ENCODE peak calls at places on chromosomes 3 and 15, in four cellular contexts. V is pancreas, L is fibroblast of lung, S is H9. X is an unnamed sample.

GRCh38 chr3:183824761-183825379 is 507 bp downstream of the MAP6D1 start:
- DNase-seq in V (peak), L (no peak), S (peak), X (peak)

GRCh38 chr15:93107646-93108045 is 18.6 kb upstream of the RGMA start:
- DNase-seq in V (no peak), L (no peak), S (no peak), X (no peak)

GRCh38 chr3:150054635-150055034 is 83.9 kb upstream of the PFN2 start:
- DNase-seq in V (no peak), L (no peak), S (no peak), X (no peak)

GRCh38 chr3:185733980-185734724 is 90.7 kb downstream of the IGF2BP2 start:
- DNase-seq in V (peak), L (peak), S (peak), X (no peak)

GRCh38 chr15:88701561-88702095 is 62.8 kb downstream of the ISG20 start:
- DNase-seq in V (no peak), L (no peak), S (peak), X (no peak)

GRCh38 chr3:16118396-16118795 is 56.1 kb upstream of the GALNT15 start:
- DNase-seq in V (no peak), L (no peak), S (peak), X (peak)

GRCh38 chr15:74807302-74807701 is 5.3 kb upstream of the LMAN1L start:
- DNase-seq in V (no peak), L (peak), S (no peak), X (no peak)

GRCh38 chr15:33425149-33425548 is 114.4 kb downstream of the RYR3 start:
- DNase-seq in V (no peak), L (peak), S (no peak), X (no peak)

GRCh38 chr3:18423401-18424212 is 1.5 kb downstream of the SATB1 start:
- DNase-seq in V (peak), L (peak), S (peak), X (peak)

GRCh38 chr15:69357773-69358765 is 56.1 kb upstream of the KIF23 start:
- DNase-seq in V (peak), L (peak), S (no peak), X (no peak)

GRCh38 chr3:188397766-188398705 is 244.1 kb downstream of the LPP start:
- DNase-seq in V (no peak), L (no peak), S (no peak), X (no peak)

GRCh38 chr15:60589253-60589652 is 110.3 kb upstream of the ICE2 start:
- DNase-seq in V (no peak), L (no peak), S (no peak), X (no peak)

GRCh38 chr3:55158345-55158744 is 230.5 kb upstream of the LRTM1 start:
- DNase-seq in V (no peak), L (no peak), S (no peak), X (no peak)

GRCh38 chr15:68149059-68149458 is 56.1 kb downstream of the CALML4 start:
- DNase-seq in V (no peak), L (peak), S (no peak), X (no peak)

GRCh38 chr3:157669403-157669802 is 166.2 kb upstream of the VEPH1 start:
- DNase-seq in V (no peak), L (no peak), S (no peak), X (no peak)

GRCh38 chr15:91257755-91258435 is 157.8 kb downstream of the SV2B start:
- DNase-seq in V (no peak), L (no peak), S (no peak), X (no peak)

GRCh38 chr15:66993874-66994696 is 71.3 kb upstream of the SMAD3 start:
- DNase-seq in V (no peak), L (no peak), S (no peak), X (no peak)

GRCh38 chr3:64345351-64345750 is 120.1 kb upstream of the PRICKLE2 start:
- DNase-seq in V (no peak), L (peak), S (no peak), X (no peak)

GRCh38 chr3:124800511-124801374 is 70.5 kb downstream of the UMPS start:
- DNase-seq in V (no peak), L (peak), S (no peak), X (no peak)
- TF ChIP-seq CTCF in V (no peak), L (no peak), S (no peak), X (no peak)

GRCh38 chr3:152183473-152183872 is 85.3 kb upstream of the MBNL1 start:
- DNase-seq in V (peak), L (peak), S (peak), X (peak)
- TF ChIP-seq CTCF in V (no peak), L (peak), S (peak), X (peak)

GRCh38 chr15:80695911-80696651 is 971 bp downstream of the ABHD17C start:
- DNase-seq in V (peak), L (peak), S (no peak), X (no peak)
- TF ChIP-seq CTCF in V (no peak), L (peak), S (peak), X (no peak)

GRCh38 chr3:39107056-39107873 is at the start of the genes GORASP1 and TTC21A:
- DNase-seq in V (peak), L (peak), S (peak), X (peak)
- TF ChIP-seq CTCF in V (no peak), L (no peak), S (no peak), X (no peak)

GRCh38 chr15:62393196-62393595 is 228.1 kb upstream of the C2CD4B start:
- DNase-seq in V (no peak), L (peak), S (no peak), X (no peak)

GRCh38 chr15:62392411-62392810 is 227.3 kb upstream of the C2CD4B start:
- DNase-seq in V (peak), L (peak), S (peak), X (peak)

GRCh38 chr15:62389887-62390792 is 225.1 kb upstream of the C2CD4B start:
- DNase-seq in V (peak), L (peak), S (peak), X (peak)

GRCh38 chr15:62391565-62392262 is 226.6 kb upstream of the C2CD4B start:
- DNase-seq in V (peak), L (peak), S (peak), X (peak)

GRCh38 chr15:62390793-62391543 is 225.9 kb upstream of the C2CD4B start:
- DNase-seq in V (peak), L (peak), S (peak), X (peak)
- TF ChIP-seq CTCF in V (no peak), L (no peak), S (peak), X (no peak)

DNA sequence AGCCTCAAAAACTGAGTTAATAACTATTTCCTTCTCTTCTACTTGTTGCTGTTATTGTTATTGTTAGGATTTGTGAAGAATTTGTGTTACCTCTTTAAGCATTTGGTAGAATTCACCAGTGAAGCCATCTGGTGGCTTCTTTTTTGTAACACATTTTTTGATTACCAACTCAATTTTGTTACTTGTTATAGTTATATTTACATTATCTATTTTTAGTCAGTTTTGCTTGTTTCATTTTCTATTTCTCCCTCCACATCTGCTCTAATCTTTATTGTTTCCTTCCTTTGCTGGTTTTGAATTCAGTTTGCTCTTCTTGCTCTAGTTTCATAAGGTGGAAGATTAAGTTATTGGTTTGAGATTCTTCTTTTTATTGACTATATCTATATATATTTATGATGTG is 3.7 kb upstream of the SLC9C1 start:
- DNase-seq in V (no peak), L (no peak), S (no peak), X (no peak)
- TF ChIP-seq CTCF in V (no peak), L (no peak), S (no peak), X (no peak)

DNA sequence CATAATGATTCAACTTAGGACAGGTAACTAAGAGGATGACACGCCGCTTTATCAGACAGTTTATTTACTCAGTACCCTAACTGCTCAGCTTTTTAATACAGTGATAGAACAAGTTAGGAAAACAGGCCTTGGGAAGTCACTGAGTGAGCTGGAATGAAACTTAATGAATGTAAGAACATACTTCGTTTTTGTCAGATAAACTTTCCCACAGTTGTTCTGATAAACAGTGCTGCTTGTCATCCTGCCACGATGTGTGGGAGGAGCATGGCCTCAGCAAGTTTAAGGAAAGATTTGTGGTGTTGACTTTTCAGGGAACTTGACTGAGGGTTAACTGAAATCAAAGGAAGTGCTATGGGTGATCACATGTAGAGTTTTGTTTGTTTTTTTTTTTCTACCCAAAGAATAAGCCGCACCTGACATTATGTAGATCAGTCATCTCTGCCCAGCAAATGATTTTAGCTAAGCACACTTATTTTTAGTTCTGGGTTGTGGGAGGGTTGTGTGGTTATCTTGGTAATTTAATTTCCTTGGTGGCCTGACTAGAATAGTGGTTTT is 5.6 kb upstream of the P2RY14 start:
- DNase-seq in V (no peak), L (peak), S (no peak), X (no peak)
- TF ChIP-seq CTCF in V (no peak), L (no peak), S (no peak), X (no peak)

DNA sequence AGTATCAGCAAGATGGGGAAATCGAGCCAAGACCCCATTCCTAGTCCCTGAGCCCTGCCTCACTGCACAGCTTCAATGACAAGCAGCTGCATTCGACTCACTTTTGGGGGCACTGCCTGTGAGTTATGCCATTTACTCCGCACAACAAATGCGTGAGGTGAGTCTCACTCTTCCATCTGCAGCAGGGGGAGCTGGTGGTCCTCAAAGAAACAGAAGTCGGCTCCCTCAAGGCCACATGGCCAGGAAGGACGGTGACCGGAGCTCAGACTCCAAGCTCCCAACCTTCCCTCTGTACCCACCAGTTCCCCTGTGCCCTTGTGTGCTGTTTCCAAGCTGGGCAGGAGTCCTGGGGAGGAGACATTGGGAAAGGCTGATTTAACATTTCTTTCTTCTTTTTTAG is 127.7 kb upstream of the IQSEC1 start:
- DNase-seq in V (no peak), L (no peak), S (peak), X (peak)
- TF ChIP-seq CTCF in V (no peak), L (no peak), S (peak), X (no peak)

GRCh38 chr15:85024509-85025336 is 43.1 kb downstream of the PDE8A start:
- DNase-seq in V (no peak), L (peak), S (no peak), X (no peak)

GRCh38 chr15:85021409-85021808 is 39.8 kb downstream of the PDE8A start:
- DNase-seq in V (no peak), L (no peak), S (no peak), X (no peak)

GRCh38 chr15:85024003-85024402 is 42.3 kb downstream of the PDE8A start:
- DNase-seq in V (no peak), L (no peak), S (no peak), X (no peak)

GRCh38 chr15:85025516-85026279 is 44.0 kb downstream of the PDE8A start:
- DNase-seq in V (no peak), L (no peak), S (no peak), X (no peak)

DNA sequence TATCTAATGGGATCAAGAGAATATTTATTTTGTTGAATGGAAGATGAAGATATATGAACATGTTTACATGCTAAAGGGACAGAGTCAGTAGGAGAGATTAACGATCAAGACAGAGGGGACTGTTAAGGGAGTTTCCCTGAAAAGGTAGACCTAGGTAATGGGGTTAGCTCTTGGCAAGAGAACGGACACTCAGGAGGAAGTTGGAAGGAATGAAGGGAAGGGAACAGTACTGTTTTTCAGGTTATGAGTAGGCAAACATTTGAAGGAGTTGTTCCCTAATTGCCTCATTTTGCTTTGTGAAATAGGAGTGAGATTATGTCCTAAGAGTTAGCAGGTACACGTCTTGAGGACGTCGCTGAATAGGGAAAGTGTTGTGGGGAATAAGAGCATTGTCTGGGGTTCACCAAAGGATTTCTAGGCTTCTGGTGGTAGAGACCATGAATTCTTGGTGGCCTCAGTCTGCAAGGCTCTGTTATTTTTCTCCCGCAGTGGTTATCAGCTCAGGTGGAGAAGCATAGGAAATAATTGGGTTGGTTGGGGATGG is 41.3 kb downstream of the PDE8A start:
- DNase-seq in V (no peak), L (no peak), S (no peak), X (no peak)
- TF ChIP-seq CTCF in V (no peak), L (no peak), S (no peak), X (no peak)

GRCh38 chr3:79139395-79140060 is 628.3 kb downstream of the ROBO1 start:
- DNase-seq in V (no peak), L (no peak), S (no peak), X (no peak)

GRCh38 chr3:79146024-79146423 is 621.8 kb downstream of the ROBO1 start:
- DNase-seq in V (no peak), L (no peak), S (no peak), X (no peak)

GRCh38 chr3:79140718-79141117 is 627.1 kb downstream of the ROBO1 start:
- DNase-seq in V (no peak), L (peak), S (no peak), X (no peak)
- TF ChIP-seq CTCF in V (no peak), L (no peak), S (no peak), X (no peak)